ENCODE peak calls at places on chromosomes 6 and 20, in six cellular contexts. One of them, this sample, is unnamed.

GRCh38 chr6:122726649-122727048 is 52.9 kb upstream of the FABP7 start:
- ATAC-seq in body of pancreas: no peak
- ATAC-seq in A549: peak
- ATAC-seq in gastrocnemius medialis: no peak
- ATAC-seq in upper lobe of left lung: no peak
- ATAC-seq in K562: peak
- ATAC-seq in this sample: no peak

GRCh38 chr20:44154521-44155001 is 32.4 kb downstream of the JPH2 start:
- ATAC-seq in body of pancreas: no peak
- ATAC-seq in A549: no peak
- ATAC-seq in gastrocnemius medialis: peak
- ATAC-seq in upper lobe of left lung: no peak
- ATAC-seq in K562: no peak
- ATAC-seq in this sample: peak

GRCh38 chr6:163354779-163355431 is 59.6 kb upstream of the QKI start:
- ATAC-seq in body of pancreas: peak
- ATAC-seq in A549: no peak
- ATAC-seq in gastrocnemius medialis: peak
- ATAC-seq in upper lobe of left lung: peak
- ATAC-seq in K562: no peak
- ATAC-seq in this sample: no peak

GRCh38 chr6:15926256-15926655 is 202.6 kb upstream of the MYLIP start:
- ATAC-seq in body of pancreas: no peak
- ATAC-seq in A549: no peak
- ATAC-seq in gastrocnemius medialis: peak
- ATAC-seq in upper lobe of left lung: no peak
- ATAC-seq in K562: no peak
- ATAC-seq in this sample: no peak

GRCh38 chr6:2818593-2818992 is 23.1 kb downstream of the SERPINB1 start:
- ATAC-seq in body of pancreas: peak
- ATAC-seq in A549: no peak
- ATAC-seq in gastrocnemius medialis: no peak
- ATAC-seq in upper lobe of left lung: peak
- ATAC-seq in K562: no peak
- ATAC-seq in this sample: peak

GRCh38 chr6:118632359-118632758 is 19.0 kb downstream of the CEP85L start:
- ATAC-seq in body of pancreas: no peak
- ATAC-seq in A549: no peak
- ATAC-seq in gastrocnemius medialis: no peak
- ATAC-seq in upper lobe of left lung: no peak
- ATAC-seq in K562: no peak
- ATAC-seq in this sample: no peak

GRCh38 chr6:51934098-51934497 is 153.3 kb downstream of the PKHD1 start:
- ATAC-seq in body of pancreas: no peak
- ATAC-seq in A549: peak
- ATAC-seq in gastrocnemius medialis: no peak
- ATAC-seq in upper lobe of left lung: no peak
- ATAC-seq in K562: peak
- ATAC-seq in this sample: no peak

GRCh38 chr6:142871910-142872331 is 73.1 kb downstream of the HIVEP2 start:
- ATAC-seq in body of pancreas: peak
- ATAC-seq in A549: no peak
- ATAC-seq in gastrocnemius medialis: peak
- ATAC-seq in upper lobe of left lung: peak
- ATAC-seq in K562: no peak
- ATAC-seq in this sample: peak

GRCh38 chr6:87183687-87184086 is 28.3 kb downstream of the ZNF292 start:
- ATAC-seq in body of pancreas: no peak
- ATAC-seq in A549: no peak
- ATAC-seq in gastrocnemius medialis: peak
- ATAC-seq in upper lobe of left lung: no peak
- ATAC-seq in K562: no peak
- ATAC-seq in this sample: no peak

GRCh38 chr6:146943673-146944072 is 260.5 kb upstream of the STXBP5 start:
- ATAC-seq in body of pancreas: no peak
- ATAC-seq in A549: no peak
- ATAC-seq in gastrocnemius medialis: no peak
- ATAC-seq in upper lobe of left lung: no peak
- ATAC-seq in K562: no peak
- ATAC-seq in this sample: no peak

GRCh38 chr6:17233531-17233930 is 47.6 kb upstream of the RBM24 start:
- ATAC-seq in body of pancreas: no peak
- ATAC-seq in A549: peak
- ATAC-seq in gastrocnemius medialis: no peak
- ATAC-seq in upper lobe of left lung: no peak
- ATAC-seq in K562: peak
- ATAC-seq in this sample: no peak

GRCh38 chr6:110250058-110250457 is 69.8 kb downstream of the CDC40 start:
- ATAC-seq in body of pancreas: no peak
- ATAC-seq in A549: no peak
- ATAC-seq in gastrocnemius medialis: no peak
- ATAC-seq in upper lobe of left lung: no peak
- ATAC-seq in K562: no peak
- ATAC-seq in this sample: no peak

GRCh38 chr6:88920777-88921728 is 42.4 kb downstream of the RNGTT start:
- ATAC-seq in body of pancreas: no peak
- ATAC-seq in A549: no peak
- ATAC-seq in gastrocnemius medialis: no peak
- ATAC-seq in upper lobe of left lung: no peak
- ATAC-seq in K562: no peak
- ATAC-seq in this sample: no peak

GRCh38 chr6:163323719-163324118 is 90.8 kb upstream of the QKI start:
- ATAC-seq in body of pancreas: no peak
- ATAC-seq in A549: no peak
- ATAC-seq in gastrocnemius medialis: peak
- ATAC-seq in upper lobe of left lung: no peak
- ATAC-seq in K562: no peak
- ATAC-seq in this sample: no peak

GRCh38 chr6:146357578-146358340 is 185.9 kb upstream of the RAB32 start:
- ATAC-seq in body of pancreas: no peak
- ATAC-seq in A549: peak
- ATAC-seq in gastrocnemius medialis: no peak
- ATAC-seq in upper lobe of left lung: peak
- ATAC-seq in K562: no peak
- ATAC-seq in this sample: no peak

GRCh38 chr6:6820688-6821238 is 232.2 kb downstream of the LY86 start:
- ATAC-seq in body of pancreas: peak
- ATAC-seq in A549: no peak
- ATAC-seq in gastrocnemius medialis: no peak
- ATAC-seq in upper lobe of left lung: no peak
- ATAC-seq in K562: no peak
- ATAC-seq in this sample: no peak

GRCh38 chr20:37236462-37236861 is 25.2 kb downstream of the GHRH start:
- ATAC-seq in body of pancreas: no peak
- ATAC-seq in A549: no peak
- ATAC-seq in gastrocnemius medialis: peak
- ATAC-seq in upper lobe of left lung: no peak
- ATAC-seq in K562: no peak
- ATAC-seq in this sample: no peak

GRCh38 chr6:36224918-36225461 is 28.4 kb downstream of the BRPF3 start:
- ATAC-seq in body of pancreas: no peak
- ATAC-seq in A549: no peak
- ATAC-seq in gastrocnemius medialis: no peak
- ATAC-seq in upper lobe of left lung: peak
- ATAC-seq in K562: peak
- ATAC-seq in this sample: no peak

GRCh38 chr20:47206962-47207641 is 149.4 kb downstream of the ZMYND8 start:
- ATAC-seq in body of pancreas: no peak
- ATAC-seq in A549: no peak
- ATAC-seq in gastrocnemius medialis: no peak
- ATAC-seq in upper lobe of left lung: no peak
- ATAC-seq in K562: peak
- ATAC-seq in this sample: no peak

GRCh38 chr6:52260634-52261033 is 16.3 kb upstream of the IL17F start:
- ATAC-seq in body of pancreas: no peak
- ATAC-seq in A549: no peak
- ATAC-seq in gastrocnemius medialis: no peak
- ATAC-seq in upper lobe of left lung: no peak
- ATAC-seq in K562: no peak
- ATAC-seq in this sample: no peak

GRCh38 chr6:135087803-135088202 is 33.2 kb upstream of the HBS1L start:
- ATAC-seq in body of pancreas: peak
- ATAC-seq in A549: no peak
- ATAC-seq in gastrocnemius medialis: no peak
- ATAC-seq in upper lobe of left lung: no peak
- ATAC-seq in K562: no peak
- ATAC-seq in this sample: no peak

GRCh38 chr20:50654899-50655298 is 36.4 kb downstream of the RIPOR3 start:
- ATAC-seq in body of pancreas: no peak
- ATAC-seq in A549: no peak
- ATAC-seq in gastrocnemius medialis: no peak
- ATAC-seq in upper lobe of left lung: peak
- ATAC-seq in K562: no peak
- ATAC-seq in this sample: peak

GRCh38 chr6:13089296-13089994 is 238.9 kb downstream of the TBC1D7 start:
- ATAC-seq in body of pancreas: no peak
- ATAC-seq in A549: no peak
- ATAC-seq in gastrocnemius medialis: no peak
- ATAC-seq in upper lobe of left lung: no peak
- ATAC-seq in K562: no peak
- ATAC-seq in this sample: peak

GRCh38 chr20:37501940-37502339 is 19.1 kb upstream of the NNAT start:
- ATAC-seq in body of pancreas: no peak
- ATAC-seq in A549: peak
- ATAC-seq in gastrocnemius medialis: peak
- ATAC-seq in upper lobe of left lung: no peak
- ATAC-seq in K562: peak
- ATAC-seq in this sample: no peak

GRCh38 chr6:39317256-39317655 is 3.0 kb upstream of the KCNK17 start:
- ATAC-seq in body of pancreas: no peak
- ATAC-seq in A549: no peak
- ATAC-seq in gastrocnemius medialis: no peak
- ATAC-seq in upper lobe of left lung: no peak
- ATAC-seq in K562: no peak
- ATAC-seq in this sample: no peak

GRCh38 chr20:13337090-13337784 is 116.2 kb downstream of the ISM1 start:
- ATAC-seq in body of pancreas: peak
- ATAC-seq in A549: peak
- ATAC-seq in gastrocnemius medialis: no peak
- ATAC-seq in upper lobe of left lung: no peak
- ATAC-seq in K562: no peak
- ATAC-seq in this sample: no peak

GRCh38 chr6:116550796-116551195 is 2.8 kb upstream of the CALHM4 start:
- ATAC-seq in body of pancreas: no peak
- ATAC-seq in A549: peak
- ATAC-seq in gastrocnemius medialis: no peak
- ATAC-seq in upper lobe of left lung: no peak
- ATAC-seq in K562: no peak
- ATAC-seq in this sample: no peak

GRCh38 chr6:159577564-159577963 is 115.5 kb downstream of the SOD2 start:
- ATAC-seq in body of pancreas: no peak
- ATAC-seq in A549: no peak
- ATAC-seq in gastrocnemius medialis: peak
- ATAC-seq in upper lobe of left lung: peak
- ATAC-seq in K562: no peak
- ATAC-seq in this sample: no peak

GRCh38 chr6:108760158-108761050 is 87.8 kb upstream of the ARMC2 start:
- ATAC-seq in body of pancreas: no peak
- ATAC-seq in A549: no peak
- ATAC-seq in gastrocnemius medialis: peak
- ATAC-seq in upper lobe of left lung: peak
- ATAC-seq in K562: no peak
- ATAC-seq in this sample: peak

DNA sequence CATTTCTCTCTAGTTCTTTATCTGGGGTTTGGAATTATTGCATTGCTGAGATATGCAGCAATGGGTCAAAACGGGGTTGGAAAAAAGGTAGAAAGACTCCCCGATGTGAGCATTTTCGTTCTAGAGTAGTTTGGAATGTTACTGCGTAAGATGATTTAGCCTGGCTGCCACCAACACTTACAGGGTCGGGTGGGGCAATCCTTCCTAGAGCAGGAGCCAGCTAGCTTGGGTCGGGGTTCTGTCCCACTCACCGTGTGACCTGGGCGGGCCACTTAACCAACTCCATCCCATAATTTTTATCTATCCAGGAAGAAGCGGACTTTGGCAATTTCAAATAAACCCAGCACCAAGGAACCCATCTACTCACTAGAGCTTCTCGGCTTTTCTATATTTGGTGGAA is 72.2 kb downstream of the GPX5 start:
- ATAC-seq in body of pancreas: no peak
- ATAC-seq in A549: peak
- ATAC-seq in gastrocnemius medialis: no peak
- ATAC-seq in upper lobe of left lung: no peak
- ATAC-seq in K562: no peak
- ATAC-seq in this sample: no peak
- H3K4me3 ChIP-seq in body of pancreas: no peak
- H3K4me3 ChIP-seq in A549: peak
- H3K4me3 ChIP-seq in gastrocnemius medialis: no peak
- H3K4me3 ChIP-seq in upper lobe of left lung: no peak
- H3K4me3 ChIP-seq in K562: no peak
- H3K4me3 ChIP-seq in this sample: no peak

DNA sequence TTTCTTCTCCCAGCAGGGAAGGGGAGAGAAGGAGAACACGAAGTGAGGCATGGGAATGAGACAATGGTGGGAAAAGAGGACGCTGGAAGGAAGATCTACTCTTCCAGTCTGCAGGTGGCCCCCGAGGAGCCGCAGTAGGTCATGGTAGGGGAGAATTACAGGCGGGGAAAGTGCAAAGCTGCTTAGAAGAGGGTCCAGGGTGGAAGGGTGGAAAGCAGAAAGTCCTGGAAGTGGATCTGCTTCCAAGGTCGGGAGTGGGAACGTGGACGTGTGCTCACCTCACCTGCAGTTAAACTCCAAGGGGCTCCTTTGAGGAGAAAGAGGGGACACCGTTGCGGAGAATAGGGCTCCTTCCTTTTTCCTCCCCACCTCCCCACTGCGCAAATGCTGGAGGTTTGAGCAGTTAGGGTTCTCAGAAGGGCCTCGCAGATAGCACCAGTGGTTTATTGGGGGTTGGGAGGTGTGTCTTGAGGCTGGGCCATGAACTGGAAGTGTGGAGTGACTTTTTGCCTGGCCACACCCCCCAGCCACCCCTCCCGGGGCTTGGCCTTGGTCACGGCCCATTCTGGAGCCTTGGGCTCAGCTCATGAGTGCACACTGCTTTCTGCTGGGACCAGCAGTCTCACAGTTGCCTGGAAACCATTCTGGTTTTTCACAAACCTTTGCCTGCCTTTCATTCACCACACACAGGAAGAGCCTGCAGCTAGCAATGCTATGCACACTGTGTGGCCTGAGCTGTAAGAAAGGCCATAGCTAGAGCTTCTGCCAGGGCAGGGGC is 100.4 kb upstream of the MLN start:
- ATAC-seq in body of pancreas: peak
- ATAC-seq in A549: no peak
- ATAC-seq in gastrocnemius medialis: no peak
- ATAC-seq in upper lobe of left lung: peak
- ATAC-seq in K562: peak
- ATAC-seq in this sample: no peak
- TF ChIP-seq POLR2A in body of pancreas: no peak
- TF ChIP-seq POLR2A in A549: no peak
- TF ChIP-seq POLR2A in gastrocnemius medialis: no peak
- TF ChIP-seq POLR2A in upper lobe of left lung: no peak
- TF ChIP-seq POLR2A in K562: no peak
- TF ChIP-seq POLR2A in this sample: no peak

GRCh38 chr6:127300411-127300810 is 33.7 kb downstream of the RNF146 start:
- ATAC-seq in body of pancreas: no peak
- ATAC-seq in A549: no peak
- ATAC-seq in gastrocnemius medialis: no peak
- ATAC-seq in upper lobe of left lung: peak
- ATAC-seq in K562: no peak
- ATAC-seq in this sample: peak
- H3K4me3 ChIP-seq in body of pancreas: no peak
- H3K4me3 ChIP-seq in A549: no peak
- H3K4me3 ChIP-seq in gastrocnemius medialis: no peak
- H3K4me3 ChIP-seq in upper lobe of left lung: no peak
- H3K4me3 ChIP-seq in K562: no peak
- H3K4me3 ChIP-seq in this sample: no peak

GRCh38 chr6:111871207-111871606 is 2.0 kb downstream of the FYN start:
- ATAC-seq in body of pancreas: no peak
- ATAC-seq in A549: no peak
- ATAC-seq in gastrocnemius medialis: no peak
- ATAC-seq in upper lobe of left lung: no peak
- ATAC-seq in K562: no peak
- ATAC-seq in this sample: no peak
- TF ChIP-seq POLR2A in body of pancreas: no peak
- TF ChIP-seq POLR2A in A549: no peak
- TF ChIP-seq POLR2A in gastrocnemius medialis: no peak
- TF ChIP-seq POLR2A in upper lobe of left lung: no peak
- TF ChIP-seq POLR2A in K562: no peak
- TF ChIP-seq POLR2A in this sample: no peak

This sample was measured in gastroesophageal sphincter.